ENCODE peak calls at places on chromosomes 1 and 21, in six cellular contexts. N, H, T, O, G and U are unnamed samples.

GRCh38 chr1:206030714-206031113 is 7.0 kb upstream of the CTSE start:
- DNase-seq in N (peak; percentile 86), H (peak; percentile 87), T (peak; percentile 37), O (peak; percentile 53), G (no peak), U (peak; percentile 76)

GRCh38 chr1:109687641-109688499 is at the start of gene GSTM1:
- DNase-seq in N (no peak), H (no peak), T (no peak), O (peak; percentile 64), G (no peak), U (peak; percentile 83)

GRCh38 chr21:31873275-31873695 is 465 bp downstream of the HUNK start:
- DNase-seq in N (no peak), H (peak; percentile 45), T (no peak), O (peak; percentile 40), G (no peak), U (peak; percentile 44)

GRCh38 chr1:17892225-17892624 is 137.1 kb downstream of the ACTL8 start:
- DNase-seq in N (no peak), H (no peak), T (no peak), O (no peak), G (no peak), U (no peak)

GRCh38 chr1:183632087-183632486 is 3.5 kb downstream of the ARPC5 start:
- DNase-seq in N (no peak), H (no peak), T (no peak), O (no peak), G (no peak), U (no peak)

GRCh38 chr1:10973552-10973951 is 38.9 kb upstream of the TARDBP start:
- DNase-seq in N (no peak), H (no peak), T (no peak), O (no peak), G (no peak), U (no peak)

GRCh38 chr1:77592906-77593305 is 89.6 kb downstream of the ZZZ3 start:
- DNase-seq in N (no peak), H (no peak), T (no peak), O (no peak), G (no peak), U (no peak)

GRCh38 chr1:39717809-39718208 is 20.9 kb upstream of the PPIE start:
- DNase-seq in N (no peak), H (no peak), T (no peak), O (no peak), G (no peak), U (no peak)

GRCh38 chr1:40782371-40782956 is 1.1 kb upstream of the KCNQ4 start:
- DNase-seq in N (no peak), H (no peak), T (no peak), O (peak; percentile 56), G (no peak), U (peak; percentile 60)

GRCh38 chr21:34582506-34583150 is 32.3 kb downstream of the RCAN1 start:
- DNase-seq in N (peak; percentile 17), H (peak; percentile 49), T (no peak), O (peak; percentile 56), G (no peak), U (no peak)

GRCh38 chr1:212731630-212732029 is 32.0 kb upstream of the BATF3 start:
- DNase-seq in N (no peak), H (no peak), T (no peak), O (no peak), G (no peak), U (no peak)

GRCh38 chr1:213136190-213136917 is 85.3 kb downstream of the RPS6KC1 start:
- DNase-seq in N (no peak), H (no peak), T (no peak), O (peak; percentile 23), G (no peak), U (peak; percentile 42)

GRCh38 chr21:36211660-36212512 is 55.3 kb downstream of the DOP1B start:
- DNase-seq in N (no peak), H (no peak), T (no peak), O (no peak), G (no peak), U (no peak)

GRCh38 chr1:13674386-13674785 is 25.6 kb upstream of the PRDM2 start:
- DNase-seq in N (no peak), H (no peak), T (no peak), O (no peak), G (no peak), U (no peak)

GRCh38 chr21:39251326-39251725 is 62.1 kb downstream of the BRWD1 start:
- DNase-seq in N (no peak), H (no peak), T (no peak), O (no peak), G (no peak), U (no peak)

GRCh38 chr21:44820851-44821250 is 3.0 kb upstream of the SUMO3 start:
- DNase-seq in N (no peak), H (no peak), T (no peak), O (no peak), G (no peak), U (no peak)

GRCh38 chr1:27862671-27863551 is 9.4 kb upstream of the THEMIS2 start:
- DNase-seq in N (peak; percentile 31), H (peak; percentile 82), T (no peak), O (no peak), G (no peak), U (peak; percentile 45)

GRCh38 chr1:117541585-117541984 is 64.3 kb upstream of the TENT5C start:
- DNase-seq in N (no peak), H (no peak), T (no peak), O (no peak), G (no peak), U (no peak)

GRCh38 chr1:26541816-26542711 is 12.5 kb downstream of the RPS6KA1 start:
- DNase-seq in N (peak; percentile 91), H (peak; percentile 100), T (peak; percentile 48), O (peak; percentile 76), G (peak; percentile 54), U (peak; percentile 81)

GRCh38 chr1:9080704-9081291 is 11.4 kb upstream of the SLC2A5 start:
- DNase-seq in N (no peak), H (no peak), T (no peak), O (no peak), G (no peak), U (no peak)

GRCh38 chr1:24551910-24552571 is 3.8 kb upstream of the NCMAP start:
- DNase-seq in N (no peak), H (no peak), T (no peak), O (peak; percentile 41), G (no peak), U (no peak)